ENCODE peak calls at places on chromosome 5, in six cellular contexts. L is HTR-8/SVneo, I is aorta, F is brain microvascular endothelial cell, H is GM10248, P is globus pallidus. W is an unnamed sample.

GRCh38 chr5:89255845-89256463 is 373.0 kb upstream of the MEF2C start:
- DNase-seq in I (no peak), P (no peak), H (no peak), F (peak), L (no peak), W (peak)

GRCh38 chr5:62005551-62005950 is 300.5 kb upstream of the KIF2A start:
- DNase-seq in L (no peak), P (no peak), F (no peak), H (no peak), I (no peak), W (no peak)

GRCh38 chr5:133429046-133429445 is 183.3 kb downstream of the FSTL4 start:
- DNase-seq in I (no peak), L (no peak), H (no peak), F (no peak), P (no peak), W (no peak)

GRCh38 chr5:123756325-123756664 is 244.3 kb downstream of the CSNK1G3 start:
- DNase-seq in L (no peak), F (no peak), H (no peak), I (no peak), P (peak), W (no peak)

GRCh38 chr5:105940181-105940580 is 1730.6 kb downstream of the EFNA5 start:
- DNase-seq in F (no peak), P (no peak), I (no peak), H (no peak), L (no peak), W (no peak)

GRCh38 chr5:30040483-30041116 is 1152.9 kb upstream of the CDH6 start:
- DNase-seq in L (peak), H (peak), I (no peak), F (peak), P (peak), W (peak)

GRCh38 chr5:6202113-6202512 is 176.2 kb downstream of the MED10 start:
- DNase-seq in I (no peak), L (no peak), P (no peak), F (no peak), H (no peak), W (no peak)

GRCh38 chr5:55278778-55279177 is 28.7 kb downstream of the DHX29 start:
- DNase-seq in P (no peak), F (peak), H (no peak), L (no peak), I (no peak), W (no peak)

GRCh38 chr5:143182901-143183820 is 220.3 kb downstream of the NR3C1 start:
- DNase-seq in L (no peak), F (no peak), I (peak), P (no peak), H (peak), W (no peak)

GRCh38 chr5:65334077-65334476 is 147.6 kb downstream of the ADAMTS6 start:
- DNase-seq in L (no peak), I (no peak), P (no peak), H (no peak), F (no peak), W (peak)

GRCh38 chr5:119078071-119078846 is 7.4 kb downstream of the DMXL1 start:
- DNase-seq in P (no peak), F (no peak), H (no peak), I (no peak), L (no peak), W (no peak)

GRCh38 chr5:156261275-156261939 is 65.6 kb upstream of the SGCD start:
- DNase-seq in I (no peak), F (no peak), P (no peak), H (no peak), L (no peak), W (no peak)

GRCh38 chr5:154850255-154851062 is at the start of gene FAXDC2:
- DNase-seq in P (peak), I (peak), H (peak), L (peak), F (peak), W (peak)

GRCh38 chr5:177471610-177472356 is 1.7 kb downstream of the DBN1 start:
- DNase-seq in L (no peak), I (no peak), P (no peak), H (no peak), F (peak), W (no peak)

GRCh38 chr5:6914336-6914735 is 201.1 kb downstream of the TENT4A start:
- DNase-seq in F (no peak), L (no peak), H (no peak), I (no peak), P (no peak), W (no peak)

GRCh38 chr5:144352732-144353317 is 182.2 kb downstream of the KCTD16 start:
- DNase-seq in P (no peak), L (no peak), F (no peak), I (no peak), H (no peak), W (no peak)

GRCh38 chr5:149712439-149713147 is 17.5 kb upstream of the PPARGC1B start:
- DNase-seq in F (no peak), L (no peak), H (no peak), P (no peak), I (no peak), W (no peak)

GRCh38 chr5:10474521-10475075 is 32.9 kb downstream of the ROPN1L start:
- DNase-seq in P (no peak), H (no peak), I (no peak), L (no peak), F (no peak), W (no peak)

GRCh38 chr5:2721739-2722138 is 29.7 kb downstream of the IRX2 start:
- DNase-seq in P (no peak), L (no peak), H (no peak), I (no peak), F (no peak), W (no peak)

GRCh38 chr5:135934939-135935338 is 19.8 kb downstream of the LECT2 start:
- DNase-seq in L (no peak), F (peak), I (no peak), P (no peak), H (no peak), W (no peak)

GRCh38 chr5:124176692-124177091 is 569.7 kb downstream of the ZNF608 start:
- DNase-seq in P (no peak), H (no peak), F (no peak), I (no peak), L (no peak), W (peak)

GRCh38 chr5:146451411-146451810 is 4.3 kb downstream of the TCERG1 start:
- DNase-seq in H (no peak), I (no peak), P (no peak), F (no peak), L (no peak), W (no peak)

GRCh38 chr5:160887780-160888179 is 35.8 kb upstream of the ATP10B start:
- DNase-seq in H (no peak), L (no peak), F (no peak), I (no peak), P (no peak), W (no peak)

GRCh38 chr5:91235194-91235793 is 147.8 kb downstream of the ARRDC3 start:
- DNase-seq in P (no peak), H (no peak), I (no peak), F (no peak), L (no peak), W (no peak)

GRCh38 chr5:127938746-127939145 is 144.8 kb upstream of the SLC12A2 start:
- DNase-seq in F (no peak), P (no peak), H (no peak), I (no peak), L (no peak), W (no peak)

GRCh38 chr5:14739538-14739937 is 75.0 kb downstream of the OTULIN start:
- DNase-seq in L (peak), H (no peak), F (peak), P (no peak), I (peak), W (peak)

W was measured in MCF 10A.